ENCODE peak calls at places on chromosomes 5 and 9, in ten cellular contexts. One of them, this sample, is unnamed.

GRCh38 chr5:58544926-58545325 is 37.9 kb upstream of the RAB3C start:
- DNase-seq in fibroblast of mammary gland: no peak
- DNase-seq in aorta: no peak
- DNase-seq in bronchial epithelial cell: no peak
- DNase-seq in HCT116: no peak
- DNase-seq in testis: no peak
- DNase-seq in astrocyte of the spinal cord: no peak
- DNase-seq in AG04450: no peak
- DNase-seq in A549: no peak
- DNase-seq in tibial artery: no peak
- DNase-seq in this sample: no peak

GRCh38 chr9:87255437-87256155 is 242.1 kb upstream of the DAPK1 start:
- DNase-seq in HCT116: no peak
- DNase-seq in fibroblast of mammary gland: no peak
- DNase-seq in aorta: no peak
- DNase-seq in astrocyte of the spinal cord: peak; percentile 43
- DNase-seq in tibial artery: no peak
- DNase-seq in bronchial epithelial cell: no peak
- DNase-seq in testis: no peak
- DNase-seq in A549: no peak
- DNase-seq in AG04450: no peak
- DNase-seq in this sample: no peak

GRCh38 chr5:115379622-115380344 is 83.3 kb upstream of the CCDC112 start:
- DNase-seq in tibial artery: no peak
- DNase-seq in aorta: no peak
- DNase-seq in AG04450: no peak
- DNase-seq in A549: no peak
- DNase-seq in testis: no peak
- DNase-seq in astrocyte of the spinal cord: peak; percentile 42
- DNase-seq in fibroblast of mammary gland: no peak
- DNase-seq in bronchial epithelial cell: peak; percentile 84
- DNase-seq in HCT116: peak; percentile 81
- DNase-seq in this sample: no peak

GRCh38 chr5:72537166-72537565 is 30.0 kb upstream of the ZNF366 start:
- DNase-seq in tibial artery: no peak
- DNase-seq in testis: no peak
- DNase-seq in fibroblast of mammary gland: no peak
- DNase-seq in A549: no peak
- DNase-seq in bronchial epithelial cell: no peak
- DNase-seq in astrocyte of the spinal cord: no peak
- DNase-seq in HCT116: no peak
- DNase-seq in aorta: no peak
- DNase-seq in AG04450: no peak
- DNase-seq in this sample: no peak

GRCh38 chr5:36602711-36603321 is 3.6 kb upstream of the SLC1A3 start:
- DNase-seq in HCT116: peak; percentile 10
- DNase-seq in astrocyte of the spinal cord: no peak
- DNase-seq in fibroblast of mammary gland: no peak
- DNase-seq in testis: no peak
- DNase-seq in aorta: no peak
- DNase-seq in bronchial epithelial cell: no peak
- DNase-seq in AG04450: no peak
- DNase-seq in tibial artery: no peak
- DNase-seq in A549: no peak
- DNase-seq in this sample: no peak

GRCh38 chr5:83513081-83513480 is 41.5 kb downstream of the VCAN start:
- DNase-seq in A549: no peak
- DNase-seq in testis: no peak
- DNase-seq in bronchial epithelial cell: no peak
- DNase-seq in tibial artery: no peak
- DNase-seq in aorta: no peak
- DNase-seq in astrocyte of the spinal cord: no peak
- DNase-seq in fibroblast of mammary gland: no peak
- DNase-seq in HCT116: no peak
- DNase-seq in AG04450: no peak
- DNase-seq in this sample: no peak

GRCh38 chr5:89081360-89081759 is 198.4 kb upstream of the MEF2C start:
- DNase-seq in testis: no peak
- DNase-seq in AG04450: no peak
- DNase-seq in astrocyte of the spinal cord: no peak
- DNase-seq in HCT116: no peak
- DNase-seq in aorta: no peak
- DNase-seq in A549: no peak
- DNase-seq in bronchial epithelial cell: no peak
- DNase-seq in tibial artery: no peak
- DNase-seq in fibroblast of mammary gland: no peak
- DNase-seq in this sample: no peak

GRCh38 chr5:35618297-35618636 is 604 bp downstream of the SPEF2 start:
- DNase-seq in tibial artery: no peak
- DNase-seq in astrocyte of the spinal cord: peak; percentile 0
- DNase-seq in bronchial epithelial cell: no peak
- DNase-seq in aorta: no peak
- DNase-seq in testis: no peak
- DNase-seq in AG04450: no peak
- DNase-seq in fibroblast of mammary gland: no peak
- DNase-seq in HCT116: no peak
- DNase-seq in A549: peak; percentile 24
- DNase-seq in this sample: no peak

GRCh38 chr5:145797336-145797735 is 37.8 kb downstream of the PRELID2 start:
- DNase-seq in AG04450: no peak
- DNase-seq in aorta: no peak
- DNase-seq in testis: no peak
- DNase-seq in tibial artery: no peak
- DNase-seq in fibroblast of mammary gland: peak; percentile 38
- DNase-seq in astrocyte of the spinal cord: peak; percentile 41
- DNase-seq in bronchial epithelial cell: peak; percentile 83
- DNase-seq in A549: no peak
- DNase-seq in HCT116: no peak
- DNase-seq in this sample: no peak

GRCh38 chr5:66454186-66455078 is 141.8 kb upstream of the MAST4 start:
- DNase-seq in astrocyte of the spinal cord: peak; percentile 6
- DNase-seq in AG04450: no peak
- DNase-seq in A549: no peak
- DNase-seq in testis: no peak
- DNase-seq in HCT116: no peak
- DNase-seq in bronchial epithelial cell: peak; percentile 59
- DNase-seq in fibroblast of mammary gland: peak; percentile 4
- DNase-seq in tibial artery: no peak
- DNase-seq in aorta: no peak
- DNase-seq in this sample: no peak

DNA sequence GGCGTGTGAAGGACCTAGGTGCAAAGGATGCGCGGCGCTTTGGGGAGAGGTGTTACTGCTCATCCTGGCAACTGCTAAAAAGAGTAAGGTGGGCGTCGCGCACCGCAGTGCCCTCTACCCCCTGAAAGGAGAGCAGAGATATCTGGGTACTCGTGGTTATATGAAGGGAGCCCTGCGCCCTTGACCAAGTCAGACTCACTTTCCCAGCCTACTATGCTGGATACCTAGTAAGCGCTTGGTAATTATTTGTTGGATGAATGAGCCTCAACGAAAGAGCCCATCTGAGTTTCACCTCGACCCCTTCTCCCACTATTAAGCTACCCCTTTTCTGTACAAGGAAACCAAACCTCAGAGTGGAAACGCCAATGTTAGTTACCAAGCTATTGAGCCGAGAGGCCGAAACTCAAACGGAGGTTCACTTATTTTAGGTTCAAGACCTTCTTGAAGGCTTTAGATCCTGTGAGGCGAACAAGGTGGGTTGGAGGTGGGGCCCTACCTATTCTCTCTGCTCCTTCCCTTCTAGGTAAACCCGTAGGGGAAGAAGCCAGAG is 8.0 kb downstream of the LHX6 start:
- DNase-seq in AG04450: no peak
- DNase-seq in tibial artery: no peak
- DNase-seq in testis: no peak
- DNase-seq in bronchial epithelial cell: no peak
- DNase-seq in A549: no peak
- DNase-seq in aorta: no peak
- DNase-seq in fibroblast of mammary gland: no peak
- DNase-seq in HCT116: no peak
- DNase-seq in astrocyte of the spinal cord: no peak
- DNase-seq in this sample: no peak
- H3K4me3 ChIP-seq in AG04450: no peak overlapping the region
- H3K4me3 ChIP-seq in tibial artery: no peak overlapping the region
- H3K4me3 ChIP-seq in testis: no peak overlapping the region
- H3K4me3 ChIP-seq in bronchial epithelial cell: no peak overlapping the region
- H3K4me3 ChIP-seq in A549: no peak overlapping the region
- H3K4me3 ChIP-seq in aorta: no peak overlapping the region
- H3K4me3 ChIP-seq in fibroblast of mammary gland: no peak overlapping the region
- H3K4me3 ChIP-seq in HCT116: no peak overlapping the region
- H3K4me3 ChIP-seq in astrocyte of the spinal cord: no peak overlapping the region
- H3K4me3 ChIP-seq in this sample: no peak overlapping the region

GRCh38 chr5:140256726-140257125 is 46.2 kb downstream of the PFDN1 start:
- DNase-seq in HCT116: no peak
- DNase-seq in tibial artery: no peak
- DNase-seq in bronchial epithelial cell: no peak
- DNase-seq in astrocyte of the spinal cord: no peak
- DNase-seq in testis: no peak
- DNase-seq in fibroblast of mammary gland: no peak
- DNase-seq in AG04450: no peak
- DNase-seq in A549: no peak
- DNase-seq in aorta: no peak
- DNase-seq in this sample: no peak

GRCh38 chr5:140259509-140259908 is 43.4 kb downstream of the PFDN1 start:
- DNase-seq in AG04450: no peak
- DNase-seq in A549: no peak
- DNase-seq in fibroblast of mammary gland: no peak
- DNase-seq in tibial artery: no peak
- DNase-seq in astrocyte of the spinal cord: no peak
- DNase-seq in testis: no peak
- DNase-seq in HCT116: peak; percentile 76
- DNase-seq in aorta: no peak
- DNase-seq in bronchial epithelial cell: peak; percentile 98
- DNase-seq in this sample: no peak

GRCh38 chr5:140258016-140258415 is 44.9 kb downstream of the PFDN1 start:
- DNase-seq in testis: no peak
- DNase-seq in aorta: no peak
- DNase-seq in A549: no peak
- DNase-seq in fibroblast of mammary gland: peak; percentile 66
- DNase-seq in bronchial epithelial cell: no peak
- DNase-seq in AG04450: no peak
- DNase-seq in astrocyte of the spinal cord: no peak
- DNase-seq in HCT116: no peak
- DNase-seq in tibial artery: no peak
- DNase-seq in this sample: no peak

GRCh38 chr5:140260089-140260656 is 42.7 kb downstream of the PFDN1 start:
- DNase-seq in bronchial epithelial cell: no peak
- DNase-seq in testis: no peak
- DNase-seq in astrocyte of the spinal cord: no peak
- DNase-seq in tibial artery: no peak
- DNase-seq in AG04450: no peak
- DNase-seq in aorta: no peak
- DNase-seq in A549: no peak
- DNase-seq in HCT116: no peak
- DNase-seq in fibroblast of mammary gland: no peak
- DNase-seq in this sample: no peak

DNA sequence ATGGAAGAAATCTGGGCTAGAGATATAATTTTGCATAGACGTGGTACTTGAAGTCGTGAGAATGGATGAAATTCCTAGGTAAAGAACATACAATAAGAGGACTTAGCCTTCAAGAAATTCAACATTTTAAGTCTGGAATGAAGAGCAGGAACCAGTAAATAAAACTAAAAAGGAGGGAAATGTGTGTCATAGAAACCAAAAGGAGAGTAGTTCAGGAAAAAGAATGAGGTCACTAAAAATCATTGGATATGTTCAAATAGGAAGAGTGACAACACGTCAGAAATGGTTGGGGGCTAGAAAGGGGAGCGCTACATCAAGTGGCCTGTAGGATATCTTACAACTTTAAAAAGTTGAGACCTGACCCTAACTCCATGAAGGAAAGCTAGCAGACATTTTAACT is 44.0 kb downstream of the PFDN1 start:
- DNase-seq in testis: no peak
- DNase-seq in fibroblast of mammary gland: no peak
- DNase-seq in A549: no peak
- DNase-seq in bronchial epithelial cell: no peak
- DNase-seq in HCT116: no peak
- DNase-seq in AG04450: no peak
- DNase-seq in astrocyte of the spinal cord: no peak
- DNase-seq in aorta: no peak
- DNase-seq in tibial artery: no peak
- DNase-seq in this sample: no peak
- H3K4me3 ChIP-seq in testis: no peak overlapping the region
- H3K4me3 ChIP-seq in fibroblast of mammary gland: no peak overlapping the region
- H3K4me3 ChIP-seq in A549: no peak overlapping the region
- H3K4me3 ChIP-seq in bronchial epithelial cell: no peak overlapping the region
- H3K4me3 ChIP-seq in HCT116: no peak overlapping the region
- H3K4me3 ChIP-seq in AG04450: no peak overlapping the region
- H3K4me3 ChIP-seq in astrocyte of the spinal cord: no peak overlapping the region
- H3K4me3 ChIP-seq in aorta: no peak overlapping the region
- H3K4me3 ChIP-seq in tibial artery: no peak overlapping the region
- H3K4me3 ChIP-seq in this sample: no peak overlapping the region

GRCh38 chr9:109894444-109894843 is 114.4 kb downstream of the PALM2AKAP2 start:
- DNase-seq in tibial artery: no peak
- DNase-seq in astrocyte of the spinal cord: no peak
- DNase-seq in HCT116: no peak
- DNase-seq in fibroblast of mammary gland: no peak
- DNase-seq in aorta: no peak
- DNase-seq in A549: no peak
- DNase-seq in bronchial epithelial cell: no peak
- DNase-seq in AG04450: no peak
- DNase-seq in testis: no peak
- DNase-seq in this sample: no peak
- H3K4me3 ChIP-seq in tibial artery: no peak overlapping the region
- H3K4me3 ChIP-seq in astrocyte of the spinal cord: no peak overlapping the region
- H3K4me3 ChIP-seq in HCT116: no peak overlapping the region
- H3K4me3 ChIP-seq in fibroblast of mammary gland: no peak overlapping the region
- H3K4me3 ChIP-seq in aorta: no peak overlapping the region
- H3K4me3 ChIP-seq in A549: no peak overlapping the region
- H3K4me3 ChIP-seq in bronchial epithelial cell: no peak overlapping the region
- H3K4me3 ChIP-seq in AG04450: no peak overlapping the region
- H3K4me3 ChIP-seq in testis: no peak overlapping the region
- H3K4me3 ChIP-seq in this sample: no peak overlapping the region

GRCh38 chr9:34093578-34093977 is 32.9 kb downstream of the DCAF12 start:
- DNase-seq in HCT116: no peak
- DNase-seq in aorta: no peak
- DNase-seq in bronchial epithelial cell: no peak
- DNase-seq in fibroblast of mammary gland: no peak
- DNase-seq in tibial artery: no peak
- DNase-seq in A549: no peak
- DNase-seq in astrocyte of the spinal cord: no peak
- DNase-seq in testis: no peak
- DNase-seq in AG04450: no peak
- DNase-seq in this sample: no peak
- H3K4me3 ChIP-seq in HCT116: no peak overlapping the region
- H3K4me3 ChIP-seq in aorta: no peak overlapping the region
- H3K4me3 ChIP-seq in bronchial epithelial cell: no peak overlapping the region
- H3K4me3 ChIP-seq in fibroblast of mammary gland: no peak overlapping the region
- H3K4me3 ChIP-seq in tibial artery: no peak overlapping the region
- H3K4me3 ChIP-seq in A549: no peak overlapping the region
- H3K4me3 ChIP-seq in astrocyte of the spinal cord: no peak overlapping the region
- H3K4me3 ChIP-seq in testis: no peak overlapping the region
- H3K4me3 ChIP-seq in AG04450: no peak overlapping the region
- H3K4me3 ChIP-seq in this sample: no peak overlapping the region

GRCh38 chr9:99925542-99925941 is 19.1 kb downstream of the STX17 start:
- DNase-seq in AG04450: no peak
- DNase-seq in bronchial epithelial cell: no peak
- DNase-seq in astrocyte of the spinal cord: no peak
- DNase-seq in tibial artery: no peak
- DNase-seq in testis: no peak
- DNase-seq in A549: no peak
- DNase-seq in fibroblast of mammary gland: no peak
- DNase-seq in aorta: no peak
- DNase-seq in HCT116: no peak
- DNase-seq in this sample: no peak
- H3K4me3 ChIP-seq in AG04450: no peak overlapping the region
- H3K4me3 ChIP-seq in bronchial epithelial cell: no peak overlapping the region
- H3K4me3 ChIP-seq in astrocyte of the spinal cord: no peak overlapping the region
- H3K4me3 ChIP-seq in tibial artery: no peak overlapping the region
- H3K4me3 ChIP-seq in testis: no peak overlapping the region
- H3K4me3 ChIP-seq in A549: no peak overlapping the region
- H3K4me3 ChIP-seq in fibroblast of mammary gland: no peak overlapping the region
- H3K4me3 ChIP-seq in aorta: no peak overlapping the region
- H3K4me3 ChIP-seq in HCT116: no peak overlapping the region
- H3K4me3 ChIP-seq in this sample: no peak overlapping the region

This sample was measured in Panc1.